ENCODE peak calls at places on chromosomes 7 and 10, in four cellular contexts. S, E, L and Z are unnamed samples.

GRCh38 chr7:2033586-2034135 is 199.1 kb downstream of the MAD1L1 start:
- DNase-seq in S (no peak), E (no peak), L (no peak), Z (no peak)

GRCh38 chr7:130947792-130948580 is 214.0 kb upstream of the KLF14 start:
- DNase-seq in S (no peak), E (no peak), L (no peak), Z (no peak)

GRCh38 chr7:100089458-100090201 is 861 bp downstream of the COPS6 start:
- DNase-seq in S (peak; percentile 68), E (no peak), L (no peak), Z (no peak)

GRCh38 chr7:4684826-4685225 is 2.7 kb downstream of the FOXK1 start:
- DNase-seq in S (no peak), E (no peak), L (no peak), Z (no peak)

GRCh38 chr10:97127960-97128850 is 57.6 kb downstream of the SLIT1 start:
- DNase-seq in S (no peak), E (no peak), L (no peak), Z (no peak)

GRCh38 chr7:123285076-123285700 is 85.4 kb upstream of the SLC13A1 start:
- DNase-seq in S (no peak), E (no peak), L (no peak), Z (no peak)

GRCh38 chr10:35643976-35644799 is 2.1 kb upstream of the FZD8 start:
- DNase-seq in S (no peak), E (no peak), L (no peak), Z (no peak)

GRCh38 chr7:104584620-104585019 is 256.2 kb downstream of the LHFPL3 start:
- DNase-seq in S (no peak), E (no peak), L (no peak), Z (no peak)

GRCh38 chr7:158975526-158976467 is 119.4 kb downstream of the DYNC2I1 start:
- DNase-seq in S (no peak), E (no peak), L (no peak), Z (no peak)

GRCh38 chr10:123556049-123556448 is 110.1 kb upstream of the GPR26 start:
- DNase-seq in S (no peak), E (no peak), L (no peak), Z (no peak)

GRCh38 chr10:113002449-113002777 is 52.4 kb downstream of the TCF7L2 start:
- DNase-seq in S (no peak), E (no peak), L (no peak), Z (no peak)

GRCh38 chr7:116572036-116572435 is 47.2 kb downstream of the CAV1 start:
- DNase-seq in S (no peak), E (peak; percentile 81), L (no peak), Z (no peak)

GRCh38 chr7:130500463-130500862 is 8.6 kb downstream of the MEST start:
- DNase-seq in S (no peak), E (no peak), L (no peak), Z (no peak)

GRCh38 chr10:18202600-18203150 is 62.5 kb downstream of the CACNB2 start:
- DNase-seq in S (no peak), E (no peak), L (no peak), Z (no peak)

GRCh38 chr10:121332829-121333765 is 265.1 kb downstream of the FGFR2 start:
- DNase-seq in S (no peak), E (peak; percentile 59), L (no peak), Z (no peak)

GRCh38 chr7:57370739-57371098 is 79.3 kb upstream of the ZNF716 start:
- DNase-seq in S (no peak), E (no peak), L (no peak), Z (no peak)